ENCODE peak calls at places on chromosome 5, in five cellular contexts. N, M, S, F and Z are unnamed samples.

GRCh38 chr5:176625512-176625911 is 4.8 kb downstream of the SNCB start:
- DNase-seq in N (no peak), M (no peak), S (no peak), F (no peak), Z (no peak)

GRCh38 chr5:16721151-16722102 is 104.6 kb upstream of the RETREG1 start:
- DNase-seq in N (no peak), M (no peak), S (no peak), F (no peak), Z (no peak)

GRCh38 chr5:139852696-139853095 is 57.1 kb downstream of the PSD2 start:
- DNase-seq in N (no peak), M (no peak), S (no peak), F (no peak), Z (no peak)

GRCh38 chr5:73692166-73692640 is 66.2 kb downstream of the ARHGEF28 start:
- DNase-seq in N (peak), M (no peak), S (peak), F (no peak), Z (no peak)

GRCh38 chr5:107652839-107653607 is 17.7 kb downstream of the EFNA5 start:
- DNase-seq in N (no peak), M (no peak), S (no peak), F (no peak), Z (no peak)

GRCh38 chr5:1111727-1112289 is at the start of gene SLC12A7:
- DNase-seq in N (no peak), M (no peak), S (peak), F (peak), Z (no peak)

GRCh38 chr5:119435436-119436132 is 16.7 kb upstream of the HSD17B4 start:
- DNase-seq in N (peak), M (peak), S (peak), F (peak), Z (peak)

GRCh38 chr5:100904259-100904822 is 1.3 kb upstream of the ST8SIA4 start:
- DNase-seq in N (no peak), M (no peak), S (no peak), F (peak), Z (peak)

GRCh38 chr5:177426566-177427210 is at the start of gene GRK6:
- DNase-seq in N (no peak), M (no peak), S (peak), F (peak), Z (no peak)

GRCh38 chr5:83022334-83022733 is 54.9 kb downstream of the TMEM167A start:
- DNase-seq in N (no peak), M (no peak), S (no peak), F (no peak), Z (no peak)

GRCh38 chr5:135239461-135240282 is 159.4 kb downstream of the MACROH2A1 start:
- DNase-seq in N (peak), M (no peak), S (no peak), F (no peak), Z (no peak)

GRCh38 chr5:84274585-84275468 is 109.9 kb downstream of the EDIL3 start:
- DNase-seq in N (peak), M (no peak), S (peak), F (peak), Z (no peak)

GRCh38 chr5:138632900-138633489 is 57.8 kb upstream of the HSPA9 start:
- DNase-seq in N (peak), M (peak), S (peak), F (peak), Z (no peak)

GRCh38 chr5:154743812-154744211 is 11.4 kb upstream of the LARP1 start:
- DNase-seq in N (no peak), M (no peak), S (no peak), F (no peak), Z (no peak)

GRCh38 chr5:39580702-39581498 is 156.1 kb upstream of the DAB2 start:
- DNase-seq in N (peak), M (no peak), S (no peak), F (no peak), Z (no peak)

GRCh38 chr5:143933434-143933833 is 121.5 kb downstream of the HMHB1 start:
- DNase-seq in N (no peak), M (no peak), S (no peak), F (no peak), Z (no peak)

GRCh38 chr5:39256472-39256871 is 37.1 kb upstream of the FYB1 start:
- DNase-seq in N (peak), M (no peak), S (peak), F (no peak), Z (no peak)

GRCh38 chr5:92909545-92909962 is 671.5 kb downstream of the NR2F1-AS1 start:
- DNase-seq in N (peak), M (no peak), S (no peak), F (no peak), Z (no peak)

GRCh38 chr5:120655828-120656435 is 191.8 kb downstream of the PRR16 start:
- DNase-seq in N (peak), M (no peak), S (peak), F (peak), Z (no peak)

GRCh38 chr5:74519161-74519571 is 121.4 kb downstream of the ENC1 start:
- DNase-seq in N (no peak), M (no peak), S (no peak), F (no peak), Z (no peak)

GRCh38 chr5:177455036-177455660 is 8.5 kb downstream of the PRR7 start:
- DNase-seq in N (peak), M (peak), S (peak), F (peak), Z (no peak)

GRCh38 chr5:35149041-35149440 is 81.2 kb downstream of the PRLR start:
- DNase-seq in N (no peak), M (no peak), S (no peak), F (no peak), Z (no peak)

GRCh38 chr5:127898551-127899213 is 184.9 kb upstream of the SLC12A2 start:
- DNase-seq in N (peak), M (no peak), S (no peak), F (no peak), Z (no peak)

GRCh38 chr5:131671994-131672655 is 37.1 kb upstream of the RAPGEF6 start:
- DNase-seq in N (peak), M (peak), S (no peak), F (no peak), Z (no peak)

GRCh38 chr5:71537681-71538080 is 49.5 kb upstream of the MCCC2 start:
- DNase-seq in N (no peak), M (no peak), S (no peak), F (no peak), Z (no peak)

GRCh38 chr5:1171340-1171941 is 30.0 kb upstream of the SLC6A19 start:
- DNase-seq in N (peak), M (no peak), S (no peak), F (no peak), Z (no peak)

GRCh38 chr5:76718880-76719279 is 3.0 kb downstream of the F2R start:
- DNase-seq in N (no peak), M (no peak), S (no peak), F (no peak), Z (no peak)

GRCh38 chr5:159210306-159210722 is 961 bp upstream of the RNF145 start:
- DNase-seq in N (no peak), M (no peak), S (peak), F (peak), Z (no peak)

GRCh38 chr5:1139806-1140187 is 27.9 kb upstream of the SLC12A7 start:
- DNase-seq in N (no peak), M (no peak), S (no peak), F (no peak), Z (no peak)

GRCh38 chr5:41151562-41151961 is 61.8 kb downstream of the C6 start:
- DNase-seq in N (no peak), M (no peak), S (no peak), F (no peak), Z (no peak)

GRCh38 chr5:155193483-155194107 is 180.0 kb downstream of the KIF4B start:
- DNase-seq in N (no peak), M (no peak), S (no peak), F (no peak), Z (no peak)

GRCh38 chr5:171721469-171721868 is 64.1 kb upstream of the SMIM23 start:
- DNase-seq in N (no peak), M (no peak), S (no peak), F (no peak), Z (no peak)

GRCh38 chr5:54861212-54861894 is 124.0 kb downstream of the ESM1 start:
- DNase-seq in N (peak), M (no peak), S (no peak), F (no peak), Z (no peak)

GRCh38 chr5:152584103-152584502 is 179.0 kb upstream of the NMUR2 start:
- DNase-seq in N (no peak), M (no peak), S (no peak), F (no peak), Z (no peak)

GRCh38 chr5:172664018-172664417 is 23.0 kb downstream of the NEURL1B start:
- DNase-seq in N (no peak), M (no peak), S (no peak), F (no peak), Z (no peak)

GRCh38 chr5:141954193-141954592 is 3.8 kb downstream of the PCDH12 start:
- DNase-seq in N (no peak), M (no peak), S (no peak), F (no peak), Z (no peak)
- TF ChIP-seq POLR2A in N (no peak), M (no peak), S (no peak), F (no peak), Z (no peak)

GRCh38 chr5:179309383-179309670 is 35.9 kb downstream of the ADAMTS2 start:
- DNase-seq in N (no peak), M (no peak), S (no peak), F (no peak), Z (no peak)
- H3K27ac ChIP-seq in N (no peak), M (no peak), S (no peak), F (no peak), Z (no peak)

DNA sequence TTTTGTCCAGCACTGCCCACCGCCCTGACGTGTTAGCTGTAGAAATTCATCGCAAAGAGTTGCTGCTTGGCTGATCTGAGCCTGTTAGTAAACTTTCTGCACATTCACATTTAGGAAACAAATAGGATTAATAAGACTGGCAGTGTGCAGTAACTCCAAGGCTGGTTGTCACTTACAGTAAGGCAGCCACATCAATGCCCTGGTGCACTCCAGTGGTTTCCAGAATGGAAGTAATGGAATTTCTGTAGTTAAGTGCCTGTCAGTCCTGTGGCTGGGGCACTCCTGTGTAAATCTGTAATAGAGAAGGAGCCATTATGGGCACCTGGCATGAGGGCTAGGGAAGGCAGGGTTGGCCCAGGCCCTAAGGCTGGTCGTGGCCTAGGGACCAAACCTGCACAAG is 70.6 kb downstream of the DOCK2 start:
- DNase-seq in N (no peak), M (no peak), S (no peak), F (no peak), Z (no peak)
- TF ChIP-seq POLR2A in N (no peak), M (no peak), S (no peak), F (no peak), Z (no peak)

DNA sequence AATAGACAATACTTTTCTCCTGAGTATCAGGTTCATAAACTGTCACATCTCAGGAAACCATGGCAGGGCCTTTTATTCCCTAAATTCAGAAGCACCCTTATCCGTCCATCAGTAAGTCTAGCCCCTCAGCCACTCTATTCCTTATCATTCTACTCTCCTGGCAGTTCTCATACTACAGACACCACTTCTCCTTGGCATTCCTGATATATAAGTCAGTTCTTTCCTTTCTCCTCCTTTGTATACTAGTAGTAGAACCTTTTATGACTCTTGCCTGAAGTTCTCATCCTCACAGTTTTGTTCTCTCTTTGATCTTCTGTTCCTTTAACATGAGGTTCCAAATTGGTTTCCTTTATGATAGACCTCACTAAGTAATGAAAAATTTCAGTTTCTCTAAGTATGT is 29.3 kb downstream of the GRAMD2B start:
- DNase-seq in N (peak), M (no peak), S (no peak), F (no peak), Z (no peak)
- H3K27ac ChIP-seq in N (no peak), M (no peak), S (no peak), F (no peak), Z (no peak)